ENCODE peak calls at places on chromosomes 12 and 14, in six cellular contexts. U is upper lobe of right lung, W is activated T-helper 1 cell treated with Interleukin-2 at 50 U/mL for 16 hours, R is pulmonary artery endothelial cell, E is HuH-7.5, J is NCI-H774. Z is an unnamed sample.

GRCh38 chr14:100523131-100523530 is 64.1 kb downstream of the BEGAIN start:
- DNase-seq in U (peak), W (no peak), R (no peak), E (no peak), J (no peak), Z (no peak)

GRCh38 chr12:124432376-124432775 is 135.0 kb downstream of the NCOR2 start:
- DNase-seq in U (no peak), W (no peak), R (no peak), E (no peak), J (no peak), Z (no peak)

GRCh38 chr12:75727577-75727976 is 216.2 kb upstream of the KRR1 start:
- DNase-seq in U (no peak), W (no peak), R (no peak), E (no peak), J (no peak), Z (no peak)

GRCh38 chr14:95389471-95390011 is 69.8 kb upstream of the CLMN start:
- DNase-seq in U (no peak), W (no peak), R (no peak), E (no peak), J (no peak), Z (no peak)

GRCh38 chr14:21840765-21841164 is 167.1 kb upstream of the OR4E1 start:
- DNase-seq in U (no peak), W (no peak), R (no peak), E (no peak), J (no peak), Z (peak)

GRCh38 chr12:65566776-65567175 is 257.5 kb upstream of the HMGA2 start:
- DNase-seq in U (no peak), W (no peak), R (no peak), E (no peak), J (no peak), Z (no peak)

GRCh38 chr12:93050026-93050747 is 121.1 kb upstream of the EEA1 start:
- DNase-seq in U (no peak), W (no peak), R (no peak), E (no peak), J (no peak), Z (no peak)

GRCh38 chr14:31954991-31955390 is 122.1 kb upstream of the ARHGAP5 start:
- DNase-seq in U (no peak), W (no peak), R (no peak), E (no peak), J (no peak), Z (no peak)

GRCh38 chr12:131188131-131189050 is 234.7 kb downstream of the ADGRD1 start:
- DNase-seq in U (no peak), W (no peak), R (no peak), E (no peak), J (no peak), Z (no peak)

GRCh38 chr12:1744932-1745331 is 54.1 kb downstream of the ADIPOR2 start:
- DNase-seq in U (no peak), W (no peak), R (no peak), E (no peak), J (no peak), Z (no peak)

GRCh38 chr12:121214855-121215745 is 5.2 kb downstream of the P2RX4 start:
- DNase-seq in U (no peak), W (no peak), R (peak), E (no peak), J (no peak), Z (no peak)

GRCh38 chr12:48758186-48758585 is 30.7 kb downstream of the ADCY6 start:
- DNase-seq in U (no peak), W (no peak), R (no peak), E (no peak), J (no peak), Z (no peak)

GRCh38 chr12:39620664-39621658 is 1.4 kb upstream of the ABCD2 start:
- DNase-seq in U (no peak), W (peak), R (no peak), E (no peak), J (no peak), Z (peak)

GRCh38 chr14:67513631-67514108 is 19.4 kb upstream of the PLEKHH1 start:
- DNase-seq in U (no peak), W (no peak), R (no peak), E (no peak), J (no peak), Z (no peak)

GRCh38 chr12:112208511-112208910 is 83.2 kb downstream of the TRAFD1 start:
- DNase-seq in U (no peak), W (no peak), R (no peak), E (no peak), J (no peak), Z (no peak)

GRCh38 chr12:93847517-93848452 is 170.6 kb downstream of the CRADD start:
- DNase-seq in U (no peak), W (no peak), R (no peak), E (no peak), J (no peak), Z (peak)

GRCh38 chr12:105267711-105268110 is 31.7 kb upstream of the APPL2 start:
- DNase-seq in U (no peak), W (no peak), R (no peak), E (no peak), J (no peak), Z (no peak)

GRCh38 chr12:53069621-53070410 is 9.4 kb downstream of the SPRYD3 start:
- DNase-seq in U (peak), W (no peak), R (no peak), E (no peak), J (no peak), Z (no peak)

GRCh38 chr14:78530078-78530477 is 359.9 kb downstream of the NRXN3 start:
- DNase-seq in U (no peak), W (no peak), R (no peak), E (no peak), J (no peak), Z (no peak)

GRCh38 chr12:11623382-11623781 is 26.1 kb upstream of the ETV6 start:
- DNase-seq in U (no peak), W (no peak), R (no peak), E (no peak), J (no peak), Z (no peak)

GRCh38 chr12:46134205-46134811 is 134.5 kb downstream of the SLC38A1 start:
- DNase-seq in U (no peak), W (no peak), R (no peak), E (no peak), J (no peak), Z (no peak)

GRCh38 chr12:121916719-121917118 is 1.7 kb upstream of the CFAP251 start:
- DNase-seq in U (no peak), W (no peak), R (no peak), E (no peak), J (no peak), Z (no peak)

GRCh38 chr12:103505371-103506236 is 9.8 kb upstream of the C12orf42 start:
- DNase-seq in U (no peak), W (no peak), R (no peak), E (no peak), J (no peak), Z (no peak)

GRCh38 chr12:96237465-96238077 is 43.4 kb downstream of the ELK3 start:
- DNase-seq in U (no peak), W (peak), R (peak), E (no peak), J (no peak), Z (no peak)

GRCh38 chr12:28750946-28751714 is 397.9 kb upstream of the FAR2 start:
- DNase-seq in U (no peak), W (no peak), R (no peak), E (no peak), J (no peak), Z (no peak)

GRCh38 chr14:37196604-37197420 is 925 bp upstream of the MIPOL1 start:
- DNase-seq in U (no peak), W (no peak), R (no peak), E (no peak), J (no peak), Z (no peak)

GRCh38 chr12:70994217-70994788 is 73.8 kb upstream of the PTPRR start:
- DNase-seq in U (no peak), W (no peak), R (peak), E (no peak), J (no peak), Z (no peak)

GRCh38 chr14:96267336-96267735 is 11.3 kb downstream of the BDKRB1 start:
- DNase-seq in U (no peak), W (no peak), R (no peak), E (no peak), J (no peak), Z (no peak)

GRCh38 chr12:77689510-77690086 is 141.1 kb upstream of the NAV3 start:
- DNase-seq in U (no peak), W (no peak), R (no peak), E (no peak), J (no peak), Z (no peak)

GRCh38 chr12:89707992-89708792 is 446 bp downstream of the ATP2B1 start:
- DNase-seq in U (peak), W (peak), R (no peak), E (peak), J (peak), Z (peak)

GRCh38 chr12:112971248-112971647 is 7.1 kb upstream of the OAS2 start:
- DNase-seq in U (no peak), W (no peak), R (peak), E (no peak), J (no peak), Z (no peak)

GRCh38 chr12:107759410-107759809 is 1.5 kb downstream of the PRDM4 start:
- DNase-seq in U (no peak), W (no peak), R (peak), E (no peak), J (peak), Z (no peak)

GRCh38 chr12:104222981-104223380 is 7.4 kb downstream of the TXNRD1 start:
- DNase-seq in U (no peak), W (no peak), R (no peak), E (no peak), J (no peak), Z (no peak)

GRCh38 chr14:105301103-105301914 is 508 bp upstream of the BRF1 start:
- DNase-seq in U (peak), W (peak), R (peak), E (peak), J (peak), Z (peak)

GRCh38 chr12:12172106-12172511 is 94.7 kb downstream of the LRP6 start:
- DNase-seq in U (no peak), W (no peak), R (no peak), E (no peak), J (no peak), Z (no peak)

GRCh38 chr14:58944226-58944769 is 244.2 kb upstream of the DAAM1 start:
- DNase-seq in U (no peak), W (no peak), R (no peak), E (no peak), J (peak), Z (no peak)

GRCh38 chr12:101738920-101739665 is at the start of gene SYCP3:
- DNase-seq in U (no peak), W (no peak), R (no peak), E (no peak), J (no peak), Z (no peak)

GRCh38 chr14:37707716-37708115 is 112.3 kb downstream of the TTC6 start:
- DNase-seq in U (no peak), W (no peak), R (no peak), E (no peak), J (no peak), Z (no peak)

GRCh38 chr12:92747151-92747550 is 44.4 kb downstream of the PLEKHG7 start:
- DNase-seq in U (no peak), W (no peak), R (no peak), E (no peak), J (no peak), Z (no peak)

GRCh38 chr14:20317720-20318119 is 12.0 kb upstream of the TTC5 start:
- DNase-seq in U (peak), W (no peak), R (no peak), E (no peak), J (no peak), Z (no peak)